ENCODE peak calls at places on chromosome 17, in four cellular contexts. S is OCI-LY7, B is uterus, I is body of pancreas. A is an unnamed sample. For H3K36me3, the result is how much of the 10 kb centered on the place peaks cover.

GRCh38 chr17:79774561-79774975 is 3.4 kb upstream of the CBX2 start:
- DNase-seq in I (no peak), B (no peak), S (no peak), A (no peak)

GRCh38 chr17:72407336-72408121 is 286.7 kb downstream of the SOX9 start:
- DNase-seq in B (peak), I (peak), S (peak), A (peak)

GRCh38 chr17:77649717-77650211 is 308.7 kb upstream of the TNRC6C start:
- DNase-seq in I (no peak), B (no peak), S (peak), A (no peak)

GRCh38 chr17:2405247-2405926 is 4.5 kb upstream of the MNT start:
- DNase-seq in S (no peak), I (no peak), B (no peak), A (no peak)

GRCh38 chr17:67452681-67453554 is 75.8 kb downstream of the PITPNC1 start:
- DNase-seq in S (peak), I (no peak), B (no peak), A (no peak)

GRCh38 chr17:20896153-20896649 is 146.6 kb downstream of the USP22 start:
- DNase-seq in B (peak), I (peak), S (no peak), A (no peak)

GRCh38 chr17:49817993-49818392 is 29.5 kb downstream of the KAT7 start:
- DNase-seq in I (no peak), S (no peak), B (no peak), A (no peak)

GRCh38 chr17:512311-512710 is 159.7 kb upstream of the RPH3AL start:
- DNase-seq in I (no peak), S (no peak), B (no peak), A (no peak)

GRCh38 chr17:43040655-43041054 is 15.6 kb downstream of the RND2 start:
- DNase-seq in I (no peak), B (no peak), S (no peak), A (no peak)

GRCh38 chr17:35801583-35802224 is 6.3 kb upstream of the MMP28 start:
- DNase-seq in I (peak), B (peak), S (peak), A (no peak)

GRCh38 chr17:31550389-31551056 is 159.0 kb downstream of the RAB11FIP4 start:
- DNase-seq in B (no peak), S (no peak), I (no peak), A (no peak)

GRCh38 chr17:73338050-73338491 is 26.3 kb upstream of the CDC42EP4 start:
- DNase-seq in B (peak), I (no peak), S (no peak), A (no peak)

GRCh38 chr17:77489898-77490265 is 349.1 kb downstream of the SEC14L1 start:
- DNase-seq in B (peak), S (no peak), I (peak), A (peak)

GRCh38 chr17:47728214-47728877 is 4.7 kb upstream of the TBX21 start:
- DNase-seq in S (no peak), B (no peak), I (no peak), A (no peak)

GRCh38 chr17:38352245-38353083 is 820 bp downstream of the SOCS7 start:
- DNase-seq in I (peak), S (peak), B (peak), A (peak)

GRCh38 chr17:50337956-50338355 is 8.0 kb upstream of the XYLT2 start:
- DNase-seq in S (no peak), I (no peak), B (no peak), A (no peak)

GRCh38 chr17:17304521-17304985 is 1.4 kb downstream of the NT5M start:
- DNase-seq in S (peak), I (no peak), B (no peak), A (peak)

GRCh38 chr17:67328026-67328425 is 38.4 kb downstream of the PSMD12 start:
- DNase-seq in B (no peak), S (no peak), I (no peak), A (no peak)

GRCh38 chr17:12667299-12667958 is 1.7 kb downstream of the MYOCD start:
- DNase-seq in S (peak), B (peak), I (peak), A (peak)

GRCh38 chr17:68184816-68185436 is 62.9 kb upstream of the AMZ2 start:
- DNase-seq in S (peak), B (no peak), I (no peak), A (no peak)

GRCh38 chr17:50800196-50800700 is 32.9 kb upstream of the ANKRD40CL start:
- DNase-seq in I (no peak), B (no peak), S (no peak), A (no peak)

GRCh38 chr17:35293151-35293837 is 50.4 kb downstream of the SLFN5 start:
- DNase-seq in S (no peak), B (no peak), I (no peak), A (no peak)

DNA sequence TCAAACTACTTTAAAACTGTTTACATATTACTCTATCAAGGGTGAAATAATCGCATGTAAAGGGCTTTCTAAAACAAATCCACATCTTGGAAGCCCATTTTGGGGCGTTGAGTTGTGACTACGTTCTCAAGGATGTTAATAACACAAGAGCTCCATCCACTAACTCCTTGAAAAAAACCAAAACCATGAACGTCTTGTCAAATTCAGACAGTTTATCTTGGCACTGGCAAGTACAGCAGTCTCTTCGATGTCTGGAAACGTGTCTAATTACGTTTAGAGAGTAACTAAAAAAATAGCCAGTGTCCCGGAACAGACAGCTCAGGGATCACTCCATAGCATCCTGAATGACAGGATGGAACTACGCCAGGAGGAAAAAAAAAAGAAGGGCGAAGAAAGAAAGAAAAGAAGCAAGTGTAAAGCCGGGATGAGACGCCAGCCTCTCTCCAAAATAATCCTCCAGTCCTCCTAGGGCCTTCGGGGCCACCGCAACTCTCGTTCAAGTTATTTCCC is 965 bp downstream of the MYO1D start:
- DNase-seq in I (no peak), B (no peak), S (no peak), A (no peak)
- H3K4me3 ChIP-seq in I (peak), B (peak), S (peak), A (peak)

DNA sequence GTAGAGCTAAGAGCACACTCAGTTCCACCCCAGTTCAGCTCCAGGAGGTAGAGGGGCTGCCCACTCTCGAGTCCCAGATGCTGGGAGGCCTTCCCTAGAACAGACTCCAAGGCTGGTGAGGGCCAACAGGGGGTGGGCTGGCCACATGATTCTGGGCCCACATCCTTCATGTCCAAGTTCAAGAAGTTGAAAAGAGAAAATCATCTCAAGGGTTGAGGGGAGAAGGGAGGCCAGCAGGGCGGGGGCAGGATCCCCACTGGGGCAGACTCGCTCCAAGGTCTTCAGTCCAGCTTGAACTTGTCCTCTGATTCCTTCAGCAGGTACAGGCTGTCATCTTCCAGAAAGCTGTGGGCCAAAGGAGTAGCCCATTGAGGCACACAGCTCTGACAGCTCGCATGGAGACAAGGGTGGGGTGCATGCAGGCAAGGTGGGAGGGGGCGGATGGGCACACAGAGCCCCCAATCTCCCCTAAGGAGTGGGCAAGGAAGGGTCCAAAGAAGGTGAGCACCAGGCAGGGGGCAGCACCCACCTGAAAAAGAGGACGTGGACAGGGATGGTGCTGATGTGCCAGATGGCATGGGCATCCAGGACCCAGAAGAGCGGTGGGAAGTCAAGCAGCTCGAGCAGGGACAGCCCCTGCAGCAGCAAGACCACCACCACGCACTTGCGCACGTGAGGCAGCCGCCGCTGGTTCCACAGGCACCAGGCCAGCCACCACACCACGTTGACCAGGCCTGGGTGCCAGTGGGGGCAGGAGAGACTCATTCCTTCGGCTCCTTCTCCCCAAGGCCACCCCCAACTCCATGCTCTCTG is 4.5 kb downstream of the PNMT start:
- DNase-seq in B (no peak), S (no peak), I (no peak), A (no peak)
- TF ChIP-seq CTCF in B (peak), S (peak), I (no peak), A (no peak)

DNA sequence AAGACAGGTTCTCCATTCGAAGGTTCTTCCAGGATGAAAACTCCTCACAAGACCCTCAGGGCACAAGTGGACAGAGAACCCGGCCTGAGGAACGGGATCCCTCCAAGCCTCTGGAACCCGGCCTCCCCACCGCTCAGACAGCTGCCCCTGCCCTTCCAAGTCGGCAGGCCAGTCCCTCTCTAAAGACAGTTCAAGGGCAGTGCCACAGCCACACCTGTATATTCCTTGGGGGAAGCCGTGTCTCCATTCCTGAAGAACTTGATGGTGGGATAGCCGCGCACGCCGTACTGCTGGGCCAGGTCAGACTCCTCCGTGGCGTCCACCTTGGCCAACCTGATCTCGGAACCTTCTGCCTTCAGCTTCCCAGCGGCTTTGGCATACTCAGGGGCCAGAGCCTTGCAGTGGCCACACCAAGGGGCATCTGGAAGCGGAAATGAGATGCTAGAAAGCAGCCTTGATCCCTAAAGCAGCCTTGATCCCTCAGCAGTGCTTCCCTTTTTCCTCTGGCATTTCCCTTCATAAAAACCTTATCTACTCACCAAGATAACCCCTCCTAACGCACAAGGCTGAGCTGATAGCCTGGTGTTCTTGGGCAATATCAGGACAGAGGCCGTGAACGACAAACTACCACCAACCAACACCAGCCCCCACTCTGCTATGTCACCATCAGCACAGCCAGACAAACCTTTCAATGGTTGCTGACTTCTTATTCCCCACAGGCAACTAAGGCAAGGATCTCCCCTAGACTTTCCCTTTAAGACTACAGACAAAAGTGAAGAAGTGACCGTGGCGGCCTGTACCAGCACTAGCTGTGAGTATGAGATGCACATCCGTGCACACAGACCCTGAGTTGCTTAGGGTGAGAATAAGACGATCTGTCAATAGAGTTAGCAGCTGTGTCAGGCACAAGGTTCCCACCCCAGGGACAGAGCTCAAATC is 1.1 kb downstream of the P4HB start:
- DNase-seq in S (peak), B (no peak), I (no peak), A (no peak)
- H3K36me3 ChIP-seq in S (half or more), B (under half), I (under half), A (under half)

GRCh38 chr17:27624555-27624954 is 6.4 kb upstream of the LGALS9 start:
- DNase-seq in I (no peak), B (no peak), S (no peak), A (no peak)

GRCh38 chr17:27623578-27623977 is 7.4 kb upstream of the LGALS9 start:
- DNase-seq in B (no peak), S (no peak), I (no peak), A (no peak)

GRCh38 chr17:27628376-27628775 is 2.6 kb upstream of the LGALS9 start:
- DNase-seq in I (no peak), B (no peak), S (no peak), A (no peak)

GRCh38 chr17:27627514-27627913 is 3.5 kb upstream of the LGALS9 start:
- DNase-seq in B (no peak), I (no peak), S (no peak), A (no peak)

GRCh38 chr17:27625856-27626255 is 5.1 kb upstream of the LGALS9 start:
- DNase-seq in S (no peak), B (no peak), I (no peak), A (no peak)
- H3K4me3 ChIP-seq in S (no peak), B (no peak), I (no peak), A (no peak)

GRCh38 chr17:48728232-48729231 is at the start of gene HOXB13:
- DNase-seq in S (no peak), I (no peak), B (no peak), A (no peak)

GRCh38 chr17:48731355-48731754 is 2.8 kb upstream of the HOXB13 start:
- DNase-seq in S (no peak), I (no peak), B (no peak), A (no peak)

GRCh38 chr17:48729335-48730239 is 1.0 kb upstream of the HOXB13 start:
- DNase-seq in S (no peak), B (no peak), I (no peak), A (no peak)

GRCh38 chr17:48727415-48728175 is 955 bp downstream of the HOXB13 start:
- DNase-seq in I (no peak), B (no peak), S (no peak), A (no peak)

DNA sequence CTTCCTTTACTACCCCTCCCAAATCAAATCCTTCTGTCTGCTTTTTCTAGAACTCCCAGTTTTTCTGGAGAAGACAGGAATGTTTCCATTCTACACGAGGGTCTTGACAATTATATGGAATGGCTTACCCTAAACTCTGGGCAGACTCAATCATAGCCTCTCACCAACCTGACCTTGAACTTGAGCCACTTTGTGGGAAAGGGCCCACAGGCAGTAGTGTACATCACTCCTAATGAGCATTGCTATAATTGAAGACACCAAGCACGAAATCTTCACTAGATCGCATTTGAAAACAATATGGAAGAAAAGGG is 1.6 kb upstream of the HOXB13 start:
- DNase-seq in I (no peak), B (no peak), S (no peak), A (no peak)
- TF ChIP-seq CTCF in I (no peak), B (no peak), S (no peak), A (no peak)

A was measured in GM06990.